ENCODE peak calls at places on chromosomes 13 and 19, in five cellular contexts. One of them, this sample, is unnamed.

GRCh38 chr13:19185086-19185864 is 3.7 kb upstream of the TUBA3C start:
- DNase-seq in pancreas: no peak
- DNase-seq in IMR-90: no peak
- DNase-seq in HFF-Myc: no peak
- DNase-seq in choroid plexus epithelial cell: no peak
- DNase-seq in this sample: no peak

GRCh38 chr19:33390908-33391630 is 17.6 kb downstream of the CEBPG start:
- DNase-seq in choroid plexus epithelial cell: no peak
- DNase-seq in pancreas: no peak
- DNase-seq in HFF-Myc: no peak
- DNase-seq in IMR-90: no peak
- DNase-seq in this sample: no peak

GRCh38 chr19:35509861-35510625 is 3.4 kb downstream of the DMKN start:
- DNase-seq in HFF-Myc: no peak
- DNase-seq in choroid plexus epithelial cell: peak
- DNase-seq in IMR-90: peak
- DNase-seq in pancreas: peak
- DNase-seq in this sample: peak

GRCh38 chr19:47761566-47761965 is 16.2 kb downstream of the NOP53 start:
- DNase-seq in choroid plexus epithelial cell: no peak
- DNase-seq in IMR-90: no peak
- DNase-seq in HFF-Myc: no peak
- DNase-seq in pancreas: no peak
- DNase-seq in this sample: no peak

GRCh38 chr13:19597523-19597922 is 35.9 kb upstream of the MPHOSPH8 start:
- DNase-seq in pancreas: no peak
- DNase-seq in choroid plexus epithelial cell: peak
- DNase-seq in IMR-90: peak
- DNase-seq in HFF-Myc: no peak
- DNase-seq in this sample: peak

GRCh38 chr19:33032218-33032781 is 32.4 kb downstream of the RHPN2 start:
- DNase-seq in choroid plexus epithelial cell: no peak
- DNase-seq in pancreas: no peak
- DNase-seq in IMR-90: no peak
- DNase-seq in HFF-Myc: no peak
- DNase-seq in this sample: no peak

GRCh38 chr13:31236211-31236786 is 36.5 kb downstream of the B3GLCT start:
- DNase-seq in IMR-90: peak
- DNase-seq in choroid plexus epithelial cell: peak
- DNase-seq in HFF-Myc: no peak
- DNase-seq in pancreas: no peak
- DNase-seq in this sample: peak

GRCh38 chr13:43195551-43195950 is 172.2 kb downstream of the DNAJC15 start:
- DNase-seq in IMR-90: no peak
- DNase-seq in HFF-Myc: no peak
- DNase-seq in choroid plexus epithelial cell: peak
- DNase-seq in pancreas: no peak
- DNase-seq in this sample: peak

GRCh38 chr19:902093-902370 is 8.7 kb downstream of the RNU6-9 start:
- DNase-seq in choroid plexus epithelial cell: no peak
- DNase-seq in HFF-Myc: no peak
- DNase-seq in IMR-90: no peak
- DNase-seq in pancreas: no peak
- DNase-seq in this sample: no peak

GRCh38 chr13:32914686-32915085 is 101.5 kb upstream of the KL start:
- DNase-seq in HFF-Myc: no peak
- DNase-seq in pancreas: no peak
- DNase-seq in choroid plexus epithelial cell: no peak
- DNase-seq in IMR-90: no peak
- DNase-seq in this sample: peak

GRCh38 chr13:107873908-107874307 is 341.4 kb downstream of the LIG4 start:
- DNase-seq in HFF-Myc: no peak
- DNase-seq in pancreas: no peak
- DNase-seq in choroid plexus epithelial cell: no peak
- DNase-seq in IMR-90: no peak
- DNase-seq in this sample: no peak

GRCh38 chr19:46958542-46958941 is 61.1 kb upstream of the NPAS1 start:
- DNase-seq in choroid plexus epithelial cell: peak
- DNase-seq in HFF-Myc: peak
- DNase-seq in pancreas: no peak
- DNase-seq in IMR-90: peak
- DNase-seq in this sample: no peak

GRCh38 chr19:8363803-8364771 is at the start of gene ANGPTL4:
- DNase-seq in choroid plexus epithelial cell: peak
- DNase-seq in HFF-Myc: no peak
- DNase-seq in IMR-90: peak
- DNase-seq in pancreas: peak
- DNase-seq in this sample: peak

GRCh38 chr13:95784161-95784880 is 107.4 kb downstream of the DNAJC3 start:
- DNase-seq in choroid plexus epithelial cell: peak
- DNase-seq in IMR-90: peak
- DNase-seq in HFF-Myc: peak
- DNase-seq in pancreas: no peak
- DNase-seq in this sample: peak

GRCh38 chr13:113976711-113977684 is 3.1 kb upstream of the C13orf46 start:
- DNase-seq in IMR-90: peak
- DNase-seq in HFF-Myc: no peak
- DNase-seq in choroid plexus epithelial cell: peak
- DNase-seq in pancreas: no peak
- DNase-seq in this sample: peak

GRCh38 chr13:20810808-20811207 is 37.0 kb upstream of the EEF1AKMT1 start:
- DNase-seq in choroid plexus epithelial cell: no peak
- DNase-seq in pancreas: no peak
- DNase-seq in HFF-Myc: no peak
- DNase-seq in IMR-90: no peak
- DNase-seq in this sample: no peak

GRCh38 chr13:102800145-102801041 is 1.5 kb downstream of the BIVM start:
- DNase-seq in IMR-90: peak
- DNase-seq in HFF-Myc: peak
- DNase-seq in pancreas: peak
- DNase-seq in choroid plexus epithelial cell: peak
- DNase-seq in this sample: peak

GRCh38 chr13:101455863-101456262 is 3.4 kb downstream of the ITGBL1 start:
- DNase-seq in HFF-Myc: peak
- DNase-seq in pancreas: no peak
- DNase-seq in IMR-90: peak
- DNase-seq in choroid plexus epithelial cell: peak
- DNase-seq in this sample: peak

GRCh38 chr13:104318121-104318520 is 1251.9 kb upstream of the SLC10A2 start:
- DNase-seq in HFF-Myc: no peak
- DNase-seq in IMR-90: peak
- DNase-seq in choroid plexus epithelial cell: peak
- DNase-seq in pancreas: no peak
- DNase-seq in this sample: peak

GRCh38 chr19:29690842-29691241 is 24.2 kb downstream of the C19orf12 start:
- DNase-seq in pancreas: no peak
- DNase-seq in choroid plexus epithelial cell: peak
- DNase-seq in HFF-Myc: no peak
- DNase-seq in IMR-90: peak
- DNase-seq in this sample: peak

GRCh38 chr19:10352764-10353671 is 13.6 kb upstream of the ICAM3 start:
- DNase-seq in IMR-90: no peak
- DNase-seq in HFF-Myc: no peak
- DNase-seq in pancreas: no peak
- DNase-seq in choroid plexus epithelial cell: peak
- DNase-seq in this sample: no peak

GRCh38 chr13:106818971-106819370 is 251.0 kb upstream of the ARGLU1 start:
- DNase-seq in choroid plexus epithelial cell: no peak
- DNase-seq in HFF-Myc: no peak
- DNase-seq in IMR-90: no peak
- DNase-seq in pancreas: no peak
- DNase-seq in this sample: no peak

GRCh38 chr19:1473424-1473851 is 5.6 kb downstream of the C19orf25 start:
- DNase-seq in IMR-90: no peak
- DNase-seq in HFF-Myc: no peak
- DNase-seq in pancreas: no peak
- DNase-seq in choroid plexus epithelial cell: no peak
- DNase-seq in this sample: no peak

GRCh38 chr13:45834411-45834994 is 17.1 kb downstream of the SIAH3 start:
- DNase-seq in HFF-Myc: no peak
- DNase-seq in IMR-90: no peak
- DNase-seq in choroid plexus epithelial cell: no peak
- DNase-seq in pancreas: no peak
- DNase-seq in this sample: no peak

GRCh38 chr19:46660008-46660517 is 919 bp downstream of the DACT3 start:
- DNase-seq in choroid plexus epithelial cell: no peak
- DNase-seq in IMR-90: no peak
- DNase-seq in HFF-Myc: no peak
- DNase-seq in pancreas: peak
- DNase-seq in this sample: no peak

GRCh38 chr19:7509625-7510024 is 6.3 kb upstream of the ZNF358 start:
- DNase-seq in choroid plexus epithelial cell: no peak
- DNase-seq in pancreas: no peak
- DNase-seq in HFF-Myc: no peak
- DNase-seq in IMR-90: no peak
- DNase-seq in this sample: no peak

GRCh38 chr19:35216833-35217707 is 11.5 kb downstream of the FAM187B start:
- DNase-seq in choroid plexus epithelial cell: no peak
- DNase-seq in HFF-Myc: no peak
- DNase-seq in IMR-90: no peak
- DNase-seq in pancreas: peak
- DNase-seq in this sample: peak

GRCh38 chr19:8221161-8221560 is 12.0 kb downstream of the CERS4 start:
- DNase-seq in IMR-90: no peak
- DNase-seq in pancreas: no peak
- DNase-seq in choroid plexus epithelial cell: no peak
- DNase-seq in HFF-Myc: no peak
- DNase-seq in this sample: no peak

GRCh38 chr13:76239031-76239680 is 603.0 kb downstream of the LMO7 start:
- DNase-seq in HFF-Myc: no peak
- DNase-seq in IMR-90: no peak
- DNase-seq in choroid plexus epithelial cell: no peak
- DNase-seq in pancreas: no peak
- DNase-seq in this sample: no peak

DNA sequence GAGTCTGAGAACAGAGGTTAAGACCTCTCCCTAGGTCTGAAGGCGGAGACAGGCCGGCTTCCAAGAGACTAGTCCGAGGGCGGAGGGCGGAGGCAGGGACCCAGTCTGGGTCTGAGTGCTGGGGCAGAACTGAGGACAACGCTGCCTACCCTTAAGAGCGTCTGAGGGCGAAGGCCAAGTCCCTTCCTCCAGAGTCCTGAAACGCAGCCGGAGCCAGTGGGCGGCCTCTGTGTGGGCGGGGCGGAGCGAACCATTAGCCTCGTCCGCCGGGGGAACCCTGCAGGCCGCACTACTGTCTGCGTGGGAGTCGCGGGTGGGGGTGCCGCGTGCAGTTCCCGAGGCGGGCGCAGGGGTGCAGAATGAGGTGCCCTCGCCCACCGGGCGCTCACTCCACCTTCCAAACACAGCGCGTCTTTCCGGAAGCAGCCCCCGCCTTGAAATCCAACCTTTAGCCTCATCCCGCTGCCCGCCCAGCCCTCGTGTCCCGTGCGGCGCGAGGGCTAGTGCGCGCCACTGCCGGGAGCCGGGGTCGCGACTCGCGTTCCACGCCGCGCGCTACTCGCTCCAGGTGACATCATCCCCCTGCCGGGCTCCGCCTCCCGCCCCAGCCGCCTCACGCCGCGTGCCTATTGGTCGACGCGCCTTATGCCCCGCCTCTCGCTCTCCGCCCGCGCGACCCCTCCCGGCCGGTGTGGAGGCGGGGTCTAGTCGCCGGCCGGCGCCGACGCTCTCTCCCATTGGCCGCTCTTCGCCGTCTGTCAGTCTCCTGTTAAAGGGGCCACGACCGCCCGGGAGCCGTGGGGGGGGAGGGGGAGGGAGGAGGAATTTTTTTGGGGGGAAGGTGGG is at the start of gene C19orf73:
- DNase-seq in HFF-Myc: peak
- DNase-seq in IMR-90: peak
- DNase-seq in pancreas: peak
- DNase-seq in choroid plexus epithelial cell: peak
- DNase-seq in this sample: peak
- TF ChIP-seq CTCF in HFF-Myc: no peak
- TF ChIP-seq CTCF in IMR-90: no peak
- TF ChIP-seq CTCF in pancreas: no peak
- TF ChIP-seq CTCF in choroid plexus epithelial cell: no peak
- TF ChIP-seq CTCF in this sample: no peak

DNA sequence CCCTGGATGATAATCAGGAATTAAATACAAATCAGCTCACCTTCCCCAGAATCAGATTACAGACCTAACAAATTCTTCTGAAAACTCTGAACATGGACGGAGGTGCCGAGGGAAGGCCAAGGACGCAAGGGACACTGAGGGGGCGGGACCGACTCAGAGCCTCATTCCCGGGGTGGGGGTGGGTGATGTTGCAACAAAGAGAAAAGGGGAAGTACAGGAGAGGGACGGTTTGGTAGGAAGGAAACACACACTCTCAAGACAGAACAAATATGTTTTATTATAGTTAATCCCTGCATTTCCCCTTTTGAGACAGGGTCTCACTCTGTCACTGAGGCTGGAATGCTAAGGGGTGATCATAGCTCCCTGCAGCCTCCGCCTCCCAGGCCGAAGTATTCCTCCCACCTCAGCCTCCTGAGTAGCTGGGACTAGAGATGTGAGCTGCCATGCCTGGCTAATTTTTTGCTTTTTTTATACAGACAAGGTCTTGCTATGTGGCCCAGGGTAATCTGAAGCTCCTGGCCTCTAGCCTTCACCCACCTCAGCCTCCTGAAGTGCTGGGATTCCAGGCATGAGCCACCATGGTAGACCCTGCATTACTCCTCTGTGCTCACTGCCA is 786 bp upstream of the LILRA2 start:
- DNase-seq in IMR-90: no peak
- DNase-seq in choroid plexus epithelial cell: no peak
- DNase-seq in HFF-Myc: no peak
- DNase-seq in pancreas: no peak
- DNase-seq in this sample: no peak
- H3K4me3 ChIP-seq in IMR-90: no peak
- H3K4me3 ChIP-seq in choroid plexus epithelial cell: no peak
- H3K4me3 ChIP-seq in HFF-Myc: no peak
- H3K4me3 ChIP-seq in pancreas: no peak
- H3K4me3 ChIP-seq in this sample: no peak

DNA sequence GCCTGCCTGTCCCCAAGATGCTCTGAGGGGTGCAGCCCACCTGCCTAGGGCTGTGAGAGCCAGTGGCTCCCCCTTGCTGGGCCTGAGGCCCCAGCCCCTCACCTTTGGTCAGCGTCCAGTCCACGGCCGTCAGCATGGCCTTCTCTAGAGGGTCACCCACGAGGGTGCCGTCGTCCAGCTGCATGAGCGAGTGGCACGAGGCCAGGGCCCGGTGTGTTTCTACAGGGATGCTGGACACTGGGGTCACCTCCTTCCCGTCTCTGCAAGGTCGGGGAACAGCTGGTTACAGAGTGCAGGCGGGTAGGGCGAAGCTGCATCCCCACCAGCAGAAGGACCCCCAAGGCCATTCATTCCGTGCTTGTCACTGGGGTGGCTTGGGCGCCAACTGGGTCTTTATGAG is 9.0 kb downstream of the ATP13A1 start:
- DNase-seq in pancreas: no peak
- DNase-seq in choroid plexus epithelial cell: no peak
- DNase-seq in IMR-90: no peak
- DNase-seq in HFF-Myc: no peak
- DNase-seq in this sample: no peak
- TF ChIP-seq CTCF in pancreas: no peak
- TF ChIP-seq CTCF in choroid plexus epithelial cell: no peak
- TF ChIP-seq CTCF in IMR-90: no peak
- TF ChIP-seq CTCF in HFF-Myc: no peak
- TF ChIP-seq CTCF in this sample: no peak

GRCh38 chr13:27960362-27961226 is 8.5 kb downstream of the CDX2 start:
- DNase-seq in HFF-Myc: no peak
- DNase-seq in pancreas: peak
- DNase-seq in IMR-90: no peak
- DNase-seq in choroid plexus epithelial cell: peak
- DNase-seq in this sample: peak
- H3K4me3 ChIP-seq in HFF-Myc: no peak
- H3K4me3 ChIP-seq in pancreas: peak
- H3K4me3 ChIP-seq in IMR-90: no peak
- H3K4me3 ChIP-seq in choroid plexus epithelial cell: no peak
- H3K4me3 ChIP-seq in this sample: no peak

This sample was measured in epithelial cell of esophagus.